ENCODE peak calls at places on chromosomes 4 and X, in five cellular contexts. A is BJ, P is left lung, R is thoracic aorta, I is heart right ventricle. L is an unnamed sample. For H3K27me3 and H3K36me3, the result is how much of the 10 kb centered on the place peaks cover.

GRCh38 chr4:26380740-26381139 is 59.9 kb downstream of the RBPJ start:
- DNase-seq in R (no peak), A (no peak), P (no peak), I (no peak), L (no peak)

GRCh38 chr4:153643406-153644016 is 40.6 kb upstream of the TLR2 start:
- DNase-seq in P (no peak), I (no peak), R (no peak), A (peak), L (peak)

GRCh38 chr4:24003476-24003875 is 113.6 kb upstream of the PPARGC1A start:
- DNase-seq in I (no peak), P (no peak), R (no peak), A (no peak), L (no peak)

GRCh38 chr4:42655921-42656735 is 777 bp downstream of the ATP8A1 start:
- DNase-seq in I (peak), A (no peak), R (no peak), P (peak), L (no peak)

GRCh38 chrX:136237074-136237473 is 14.1 kb downstream of the MAP7D3 start:
- DNase-seq in I (no peak), P (no peak), R (no peak), A (no peak), L (no peak)

GRCh38 chr4:2803624-2804448 is 11.0 kb downstream of the SH3BP2 start:
- DNase-seq in R (no peak), A (no peak), I (no peak), P (peak), L (no peak)

GRCh38 chr4:13656569-13656988 is 29.1 kb upstream of the BOD1L1 start:
- DNase-seq in P (peak), I (peak), R (peak), A (no peak), L (no peak)

GRCh38 chr4:185933078-185933581 is 121.1 kb upstream of the SORBS2 start:
- DNase-seq in R (peak), I (peak), P (no peak), A (no peak), L (peak)

GRCh38 chrX:108270280-108270679 is 167.9 kb downstream of the COL4A6 start:
- DNase-seq in I (no peak), R (no peak), P (no peak), A (no peak), L (no peak)

GRCh38 chr4:165953181-165953580 is 80.1 kb downstream of the TLL1 start:
- DNase-seq in P (no peak), R (no peak), I (no peak), A (no peak), L (no peak)

GRCh38 chrX:138794285-138794684 is 82.8 kb upstream of the FGF13 start:
- DNase-seq in I (no peak), A (no peak), P (no peak), R (no peak), L (no peak)

GRCh38 chr4:25890653-25891485 is 23.2 kb upstream of the SMIM20 start:
- DNase-seq in A (no peak), R (no peak), I (no peak), P (no peak), L (no peak)

GRCh38 chr4:20378181-20378580 is 126.5 kb downstream of the SLIT2 start:
- DNase-seq in P (no peak), A (no peak), R (no peak), I (no peak), L (no peak)

GRCh38 chr4:18322111-18322510 is 300.6 kb upstream of the LCORL start:
- DNase-seq in A (no peak), I (no peak), P (no peak), R (no peak), L (no peak)

GRCh38 chr4:140343303-140343702 is 30.1 kb upstream of the SCOC start:
- DNase-seq in I (peak), R (no peak), P (peak), A (no peak), L (peak)

GRCh38 chr4:76011018-76011670 is 3.8 kb upstream of the CXCL9 start:
- DNase-seq in A (no peak), P (no peak), R (no peak), I (no peak), L (no peak)

GRCh38 chr4:40363945-40364344 is 28.8 kb downstream of the CHRNA9 start:
- DNase-seq in A (no peak), I (no peak), P (no peak), R (no peak), L (no peak)

GRCh38 chrX:150051096-150051495 is 112.8 kb upstream of the EOLA2 start:
- DNase-seq in R (no peak), P (no peak), A (no peak), I (no peak), L (no peak)

GRCh38 chr4:42904986-42905385 is 12.5 kb downstream of the GRXCR1 start:
- DNase-seq in I (no peak), A (no peak), P (no peak), R (no peak), L (no peak)

GRCh38 chrX:139823806-139824205 is 109.0 kb downstream of the ATP11C start:
- DNase-seq in I (no peak), A (no peak), R (no peak), P (no peak), L (no peak)

GRCh38 chr4:39660045-39660444 is 21.4 kb upstream of the SMIM14 start:
- DNase-seq in A (no peak), I (no peak), P (no peak), R (no peak), L (no peak)

GRCh38 chr4:16142598-16143295 is 58.9 kb upstream of the PROM1 start:
- DNase-seq in A (no peak), I (no peak), P (no peak), R (no peak), L (no peak)

GRCh38 chr4:153816542-153816941 is 27.7 kb upstream of the SFRP2 start:
- DNase-seq in P (no peak), R (no peak), A (no peak), I (no peak), L (no peak)

GRCh38 chrX:107669276-107669675 is 41.0 kb downstream of the PRPS1 start:
- DNase-seq in A (no peak), I (no peak), P (no peak), R (no peak), L (no peak)

GRCh38 chrX:41559662-41560061 is 112.5 kb downstream of the NYX start:
- DNase-seq in A (peak), R (no peak), P (no peak), I (peak), L (peak)

GRCh38 chr4:107592518-107592917 is 127.5 kb downstream of the PAPSS1 start:
- DNase-seq in P (no peak), A (no peak), I (no peak), R (no peak), L (no peak)

GRCh38 chr4:82561745-82562552 is at the start of gene TMEM150C:
- DNase-seq in I (peak), P (peak), A (no peak), R (no peak), L (no peak)

GRCh38 chr4:6250235-6250983 is 19.2 kb upstream of the WFS1 start:
- DNase-seq in R (no peak), P (no peak), A (peak), I (peak), L (no peak)

GRCh38 chr4:28772066-28772465 is 1911.4 kb downstream of the STIM2 start:
- DNase-seq in P (no peak), R (no peak), A (peak), I (no peak), L (peak)

GRCh38 chrX:103630171-103630511 is 1.4 kb downstream of the TCEAL1 start:
- DNase-seq in A (no peak), P (no peak), R (no peak), I (no peak), L (no peak)

GRCh38 chr4:128512767-128513322 is 225.2 kb upstream of the PGRMC2 start:
- DNase-seq in P (no peak), R (no peak), A (no peak), I (no peak), L (no peak)

GRCh38 chrX:15663439-15663838 is 1.2 kb downstream of the CLTRN start:
- DNase-seq in I (no peak), A (no peak), R (no peak), P (no peak), L (no peak)

GRCh38 chr4:97142893-97143292 is 1000.4 kb downstream of the STPG2 start:
- DNase-seq in A (no peak), I (no peak), P (no peak), R (no peak), L (no peak)

GRCh38 chr4:67122029-67122428 is 423.3 kb downstream of the CENPC start:
- DNase-seq in R (no peak), I (no peak), A (no peak), P (no peak), L (no peak)

GRCh38 chrX:38636949-38637819 is 75.8 kb downstream of the TSPAN7 start:
- DNase-seq in I (no peak), P (no peak), A (no peak), R (no peak), L (no peak)

GRCh38 chr4:176883681-176884418 is 91.1 kb upstream of the VEGFC start:
- DNase-seq in R (no peak), A (peak), P (no peak), I (no peak), L (peak)

GRCh38 chr4:109878355-109878754 is 30.4 kb downstream of the LRIT3 start:
- DNase-seq in I (no peak), R (no peak), P (no peak), A (no peak), L (no peak)

GRCh38 chr4:122480023-122480422 is 23.5 kb upstream of the IL2 start:
- DNase-seq in R (no peak), P (no peak), I (peak), A (no peak), L (no peak)

DNA sequence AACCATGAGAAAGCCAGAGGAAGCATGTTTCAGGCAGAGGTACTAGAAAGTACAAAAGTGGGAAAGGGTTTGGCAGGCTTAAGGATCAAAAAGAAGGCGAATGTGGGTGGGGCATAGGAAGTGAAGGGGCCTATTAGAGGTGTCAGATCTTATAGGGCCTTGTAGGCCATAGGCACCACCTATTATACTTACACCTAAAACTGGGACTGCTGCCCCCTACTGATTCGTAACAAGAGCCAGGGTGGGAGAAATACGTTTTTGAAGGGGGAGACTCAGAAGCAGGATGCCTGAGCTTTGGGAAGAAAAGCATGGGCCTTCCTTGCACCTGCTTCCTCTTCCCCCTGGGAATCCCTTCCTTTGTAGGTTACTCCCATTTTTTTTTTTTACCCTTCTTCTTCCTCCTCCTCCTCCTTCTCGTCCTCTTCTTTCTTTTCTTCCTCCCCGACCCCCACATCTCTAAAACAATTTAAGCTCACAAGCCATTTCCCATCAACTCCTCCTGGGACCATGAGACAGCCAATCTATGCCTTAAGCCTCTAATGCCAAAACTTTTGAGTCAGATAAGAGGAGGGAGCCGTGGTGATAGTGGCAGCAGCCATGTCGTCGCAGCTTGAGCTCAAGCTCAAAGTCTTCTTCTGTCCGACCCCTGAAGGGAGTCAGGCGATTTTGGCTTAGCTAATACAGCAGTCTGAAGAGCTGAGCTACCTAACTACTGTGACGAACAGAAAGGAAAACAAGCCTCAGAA is 40.8 kb upstream of the GPC3 start:
- DNase-seq in P (no peak), I (no peak), A (no peak), R (no peak), L (no peak)
- TF ChIP-seq CTCF in P (no peak), I (no peak), A (no peak), R (no peak), L (no peak)

DNA sequence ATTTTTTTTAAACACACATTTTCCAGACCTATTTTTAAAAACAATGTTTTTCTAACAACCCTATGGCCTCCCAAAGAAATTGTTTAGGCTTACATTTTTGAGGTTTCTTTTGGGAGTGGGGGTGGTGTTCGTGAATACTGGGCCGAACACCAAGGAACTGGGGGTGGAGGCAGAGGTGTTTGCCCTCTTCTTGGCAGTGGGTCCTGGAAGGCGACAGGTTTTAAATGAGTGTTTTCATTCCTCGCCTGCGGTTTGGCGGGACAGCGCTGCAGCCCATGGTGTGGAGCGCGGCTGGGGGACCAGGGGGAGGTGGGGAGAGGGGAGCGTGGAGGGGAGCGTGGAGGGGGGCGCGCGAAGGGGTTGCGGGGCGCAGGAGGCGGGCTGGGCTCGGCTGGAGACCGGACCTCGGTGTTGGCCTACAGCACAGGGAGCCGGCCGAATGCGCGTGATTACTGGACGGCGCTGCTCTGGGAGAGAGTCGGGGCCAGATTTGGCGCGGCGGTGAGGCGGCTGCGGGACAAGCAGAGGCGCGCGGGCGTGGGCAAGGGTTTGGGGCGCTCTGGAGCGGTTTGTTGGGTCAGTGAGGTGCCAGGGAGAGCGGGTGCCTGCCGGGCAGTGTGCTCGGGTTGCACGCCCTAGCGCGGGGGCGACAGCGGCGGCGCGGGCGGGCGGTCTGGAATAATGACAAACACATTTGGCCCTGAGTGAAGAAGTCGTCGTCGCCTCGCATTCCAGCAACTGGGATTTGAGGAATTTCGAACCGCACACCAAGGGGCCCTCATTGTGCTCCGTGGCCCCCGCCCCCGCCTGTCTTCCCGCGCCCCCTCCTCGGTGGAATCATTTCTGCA is 762 bp downstream of the PDGFRA start:
- DNase-seq in A (no peak), I (no peak), R (no peak), P (peak), L (no peak)
- H3K27me3 ChIP-seq in A (under half), I (half or more), R (under half), P (half or more), L (half or more)

GRCh38 chr4:4420421-4420820 is 33.5 kb downstream of the NSG1 start:
- DNase-seq in I (no peak), P (no peak), A (no peak), R (no peak), L (no peak)

GRCh38 chr4:4417886-4418285 is 31.0 kb downstream of the NSG1 start:
- DNase-seq in P (no peak), R (no peak), A (no peak), I (no peak), L (no peak)

GRCh38 chr4:4418676-4419370 is 31.9 kb downstream of the NSG1 start:
- DNase-seq in R (no peak), A (no peak), I (no peak), P (no peak), L (peak)

GRCh38 chr4:4421356-4421755 is 34.5 kb downstream of the NSG1 start:
- DNase-seq in R (no peak), A (no peak), P (no peak), I (no peak), L (no peak)

GRCh38 chr4:4419896-4420295 is 33.0 kb downstream of the NSG1 start:
- DNase-seq in P (no peak), A (no peak), I (no peak), R (no peak), L (no peak)
- H3K36me3 ChIP-seq in P (half or more), A (under half), I (under half), R (half or more), L (under half)

DNA sequence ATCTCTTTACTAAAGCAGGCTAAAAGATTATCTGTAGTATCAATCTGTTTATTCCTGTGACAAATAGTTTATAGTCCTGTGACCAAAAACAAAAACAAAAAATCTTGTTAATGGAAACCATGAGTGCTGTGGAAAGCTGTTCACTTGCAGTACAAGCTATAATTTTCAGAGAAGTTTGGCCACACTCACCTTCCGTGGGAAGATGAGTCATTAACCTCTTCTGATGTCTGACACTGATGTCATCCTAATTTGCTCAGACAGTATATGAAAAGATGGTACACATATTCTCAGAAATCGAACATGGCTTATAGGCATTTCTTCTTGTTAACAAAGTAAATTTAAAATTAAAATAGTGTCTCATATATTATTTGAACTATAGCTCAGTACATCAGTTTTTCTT is 19.9 kb upstream of the ENPP6 start:
- DNase-seq in I (no peak), P (no peak), R (no peak), A (no peak), L (no peak)
- TF ChIP-seq CTCF in I (no peak), P (no peak), R (no peak), A (no peak), L (no peak)

DNA sequence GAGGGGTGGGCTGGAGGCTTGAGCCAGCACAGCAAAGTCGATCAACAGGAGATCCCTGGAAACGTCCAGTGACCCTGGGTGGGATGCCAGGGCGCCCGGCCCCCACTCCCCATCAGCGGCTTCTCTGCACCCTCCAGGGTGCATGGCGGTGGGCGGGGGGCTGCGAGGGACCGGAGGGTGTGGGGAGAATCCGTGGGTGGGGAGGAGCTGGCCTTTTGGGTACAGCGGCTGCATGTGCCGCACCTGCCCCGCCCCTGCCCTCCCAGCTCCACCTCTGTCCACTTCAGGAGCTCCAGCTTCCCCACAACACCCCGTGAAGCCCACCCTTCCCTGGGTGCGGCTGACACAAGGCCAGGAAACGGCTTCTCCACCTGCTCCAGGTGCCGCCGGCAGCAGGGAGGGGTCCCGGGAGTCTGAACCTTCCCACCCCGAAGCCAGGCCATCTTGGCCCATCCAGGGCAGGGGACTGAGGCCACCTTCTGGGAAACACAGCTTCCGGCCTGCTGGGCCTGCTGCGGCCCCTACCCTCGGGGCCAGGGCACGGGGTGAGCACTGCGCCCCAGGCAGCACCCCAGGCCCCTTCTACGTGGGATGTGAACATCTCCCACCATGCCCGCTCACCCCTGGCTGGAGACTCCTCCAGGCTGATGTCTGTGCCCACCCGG is 34.6 kb downstream of the CPLX1 start:
- DNase-seq in A (no peak), R (no peak), P (peak), I (no peak), L (no peak)
- H3K27me3 ChIP-seq in A (under half), R (under half), P (half or more), I (half or more), L (half or more)

GRCh38 chr4:4425696-4426095 is 38.8 kb downstream of the NSG1 start:
- DNase-seq in A (no peak), I (no peak), R (no peak), P (no peak), L (no peak)
- H3K36me3 ChIP-seq in A (under half), I (under half), R (under half), P (half or more), L (under half)